ENCODE peak calls at places on chromosomes 2 and 18, in four cellular contexts. X is mesendoderm, H is colonic mucosa, J is IMR-90. E is an unnamed sample.

GRCh38 chr2:31231571-31232287 is 2.2 kb upstream of the EHD3 start:
- DNase-seq in X (peak), H (peak), J (no peak), E (no peak)

GRCh38 chr2:112317303-112318158 is 42.1 kb downstream of the ZC3H6 start:
- DNase-seq in H (no peak), X (no peak), J (peak), E (peak)

GRCh38 chr2:237591021-237591370 is 462 bp upstream of the RAB17 start:
- DNase-seq in X (peak), H (peak), J (no peak), E (no peak)

GRCh38 chr2:184174493-184175112 is 423.7 kb upstream of the ZNF804A start:
- DNase-seq in J (no peak), H (no peak), X (peak), E (no peak)

GRCh38 chr2:20935168-20935567 is 108.7 kb downstream of the APOB start:
- DNase-seq in H (no peak), X (no peak), J (no peak), E (no peak)

GRCh38 chr2:7467782-7468447 is 550.7 kb downstream of the RNF144A start:
- DNase-seq in X (no peak), H (no peak), J (no peak), E (no peak)

GRCh38 chr18:27789406-27789805 is 387.5 kb downstream of the CDH2 start:
- DNase-seq in J (no peak), X (no peak), H (no peak), E (no peak)

GRCh38 chr2:138122891-138123290 is 158.6 kb downstream of the HNMT start:
- DNase-seq in X (no peak), J (no peak), H (no peak), E (no peak)

GRCh38 chr2:240615830-240616547 is 9.3 kb upstream of the GPR35 start:
- DNase-seq in H (no peak), X (no peak), J (no peak), E (no peak)

GRCh38 chr2:8684885-8685696 is 3.2 kb downstream of the ID2 start:
- DNase-seq in H (peak), J (peak), X (peak), E (peak)

GRCh38 chr2:241542278-241542605 is 16.3 kb upstream of the BOK start:
- DNase-seq in X (no peak), H (no peak), J (no peak), E (no peak)

GRCh38 chr2:44392338-44392943 is 30.7 kb downstream of the CAMKMT start:
- DNase-seq in X (peak), J (peak), H (peak), E (peak)

GRCh38 chr2:201887851-201888451 is 81.6 kb downstream of the CDK15 start:
- DNase-seq in H (no peak), X (no peak), J (peak), E (peak)

GRCh38 chr2:228613133-228613532 is 431.6 kb upstream of the SPHKAP start:
- DNase-seq in J (peak), X (no peak), H (no peak), E (peak)

GRCh38 chr2:44479127-44479887 is 117.6 kb downstream of the CAMKMT start:
- DNase-seq in H (peak), X (peak), J (peak), E (peak)

GRCh38 chr2:187054501-187055319 is 205.7 kb upstream of the ZSWIM2 start:
- DNase-seq in H (no peak), X (peak), J (no peak), E (no peak)

GRCh38 chr18:42038936-42039335 is 83.9 kb downstream of the PIK3C3 start:
- DNase-seq in H (no peak), J (peak), X (peak), E (peak)

GRCh38 chr2:240933966-240934700 is 28.0 kb downstream of the CROCC2 start:
- DNase-seq in J (no peak), X (no peak), H (peak), E (no peak)

GRCh38 chr2:240450532-240451107 is 15.2 kb downstream of the GPC1 start:
- DNase-seq in J (no peak), X (no peak), H (no peak), E (no peak)

GRCh38 chr2:72794572-72794971 is 31.3 kb downstream of the EXOC6B start:
- DNase-seq in J (peak), X (peak), H (no peak), E (no peak)

GRCh38 chr2:21820271-21820670 is 696.5 kb downstream of the TDRD15 start:
- DNase-seq in J (peak), H (no peak), X (no peak), E (no peak)

GRCh38 chr2:13260401-13260800 is 543.7 kb downstream of the TRIB2 start:
- DNase-seq in H (no peak), J (no peak), X (peak), E (peak)

GRCh38 chr2:104836837-104837236 is 17.1 kb upstream of the POU3F3 start:
- DNase-seq in X (no peak), H (no peak), J (no peak), E (no peak)

GRCh38 chr2:238493880-238494572 is 67.3 kb downstream of the ASB1 start:
- DNase-seq in H (peak), J (no peak), X (no peak), E (no peak)

GRCh38 chr2:85254540-85255261 is 73.1 kb downstream of the TGOLN2 start:
- DNase-seq in J (no peak), H (no peak), X (peak), E (no peak)

GRCh38 chr2:205386109-205386508 is 296.2 kb upstream of the NRP2 start:
- DNase-seq in J (no peak), H (no peak), X (no peak), E (peak)

GRCh38 chr2:81266106-81266505 is 961.6 kb upstream of the LRRTM1 start:
- DNase-seq in H (peak), X (peak), J (no peak), E (no peak)

GRCh38 chr2:37268111-37268510 is 36.7 kb downstream of the NDUFAF7 start:
- DNase-seq in J (no peak), H (no peak), X (no peak), E (no peak)

GRCh38 chr2:26615336-26616031 is 25.7 kb downstream of the CIB4 start:
- DNase-seq in H (no peak), J (no peak), X (peak), E (no peak)

GRCh38 chr2:159817278-159817677 is 19.3 kb upstream of the CD302 start:
- DNase-seq in X (no peak), J (no peak), H (no peak), E (no peak)

GRCh38 chr2:104434363-104434792 is 419.5 kb upstream of the POU3F3 start:
- DNase-seq in H (peak), X (peak), J (no peak), E (no peak)

GRCh38 chr18:23812566-23813440 is 123.5 kb downstream of the LAMA3 start:
- DNase-seq in H (no peak), X (peak), J (peak), E (peak)

GRCh38 chr2:240346753-240347372 is 88.6 kb upstream of the GPC1 start:
- DNase-seq in J (no peak), H (no peak), X (no peak), E (no peak)

GRCh38 chr2:219916261-219916660 is 288.8 kb downstream of the SLC4A3 start:
- DNase-seq in J (no peak), X (no peak), H (no peak), E (no peak)

GRCh38 chr2:232592687-232593407 is 40.6 kb upstream of the EFHD1 start:
- DNase-seq in H (peak), X (peak), J (peak), E (peak)
- H3K9ac ChIP-seq in H (no peak), X (no peak), J (no peak), E (no peak)

DNA sequence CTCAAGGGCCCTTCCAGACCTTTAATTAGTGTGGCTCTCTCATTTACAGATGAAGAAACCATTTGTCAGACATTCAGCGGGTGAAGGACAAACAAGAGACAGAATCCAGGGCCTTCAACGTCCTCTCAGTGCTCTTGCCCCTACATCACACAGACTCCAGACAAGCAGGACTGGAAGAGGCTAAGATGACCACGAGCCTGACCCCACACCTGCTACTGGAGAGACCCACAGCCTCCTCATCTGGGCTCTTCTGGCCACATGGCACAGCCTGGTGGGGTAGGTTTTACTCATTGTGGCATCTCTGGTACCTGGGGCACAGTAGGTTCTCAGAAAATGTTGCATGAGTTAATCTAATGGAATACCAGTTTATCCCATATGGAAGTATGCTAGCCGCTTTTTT is 69.6 kb upstream of the TMEM247 start:
- DNase-seq in H (no peak), X (no peak), J (no peak), E (no peak)
- H3K9ac ChIP-seq in H (no peak), X (no peak), J (no peak), E (no peak)

GRCh38 chr2:176639016-176639343 is 369.7 kb downstream of the MTX2 start:
- DNase-seq in H (no peak), X (no peak), J (no peak), E (no peak)

GRCh38 chr2:176638167-176639015 is 369.1 kb downstream of the MTX2 start:
- DNase-seq in H (peak), J (peak), X (peak), E (peak)

GRCh38 chr2:176636376-176636775 is 367.1 kb downstream of the MTX2 start:
- DNase-seq in X (no peak), J (no peak), H (no peak), E (no peak)

GRCh38 chr2:176637497-176638166 is 368.4 kb downstream of the MTX2 start:
- DNase-seq in H (peak), X (peak), J (peak), E (peak)

GRCh38 chr2:176637134-176637496 is 367.9 kb downstream of the MTX2 start:
- DNase-seq in X (no peak), H (no peak), J (no peak), E (no peak)
- H3K9ac ChIP-seq in X (no peak), H (peak), J (no peak), E (peak)

GRCh38 chr2:224946911-224947310 is 95.4 kb downstream of the DOCK10 start:
- DNase-seq in J (peak), X (no peak), H (no peak), E (peak)
- H3K9ac ChIP-seq in J (peak), X (no peak), H (no peak), E (no peak)

GRCh38 chr2:98870516-98871158 is 65.4 kb downstream of the CRACDL start:
- DNase-seq in J (no peak), H (no peak), X (peak), E (no peak)

GRCh38 chr2:98867539-98868309 is 68.3 kb downstream of the CRACDL start:
- DNase-seq in X (no peak), H (no peak), J (peak), E (peak)

GRCh38 chr2:98868548-98869271 is 67.3 kb downstream of the CRACDL start:
- DNase-seq in H (peak), J (no peak), X (no peak), E (no peak)

GRCh38 chr2:98869868-98870267 is 66.2 kb downstream of the CRACDL start:
- DNase-seq in J (no peak), X (no peak), H (peak), E (no peak)

DNA sequence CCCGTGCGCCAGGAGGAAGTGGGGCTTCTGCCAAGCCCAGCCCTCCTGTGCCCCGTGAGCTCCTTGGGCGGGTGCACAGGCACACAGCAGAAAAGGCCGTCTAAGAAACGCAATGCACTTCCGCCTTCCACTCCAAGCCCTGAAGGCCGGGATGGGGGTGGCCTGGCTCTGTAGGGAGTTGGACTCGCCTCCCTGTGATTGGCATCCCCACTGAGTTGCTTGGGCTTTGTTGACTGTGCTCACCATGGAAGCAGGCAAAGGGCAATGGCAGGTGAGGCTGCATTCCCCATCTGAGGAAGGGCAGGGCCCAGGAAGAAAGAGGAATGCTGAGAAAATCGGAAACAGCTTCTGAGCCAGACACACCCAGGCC is 66.8 kb downstream of the CRACDL start:
- DNase-seq in J (no peak), H (peak), X (peak), E (no peak)
- H3K9ac ChIP-seq in J (no peak), H (no peak), X (no peak), E (no peak)

GRCh38 chr2:170779304-170779703 is 9.1 kb downstream of the ERICH2 start:
- DNase-seq in J (no peak), X (no peak), H (no peak), E (no peak)
- H3K9ac ChIP-seq in J (no peak), X (no peak), H (no peak), E (no peak)

GRCh38 chr2:175007510-175007909 is 2.3 kb upstream of the CHN1 start:
- DNase-seq in H (no peak), X (no peak), J (no peak), E (no peak)

GRCh38 chr2:175003875-175004729 is 1.1 kb downstream of the CHN1 start:
- DNase-seq in J (no peak), X (peak), H (no peak), E (peak)

GRCh38 chr2:175004980-175005832 is at the start of gene CHN1:
- DNase-seq in H (peak), J (peak), X (peak), E (peak)

GRCh38 chr2:175002547-175003274 is 2.5 kb downstream of the CHN1 start:
- DNase-seq in H (no peak), X (peak), J (no peak), E (no peak)

DNA sequence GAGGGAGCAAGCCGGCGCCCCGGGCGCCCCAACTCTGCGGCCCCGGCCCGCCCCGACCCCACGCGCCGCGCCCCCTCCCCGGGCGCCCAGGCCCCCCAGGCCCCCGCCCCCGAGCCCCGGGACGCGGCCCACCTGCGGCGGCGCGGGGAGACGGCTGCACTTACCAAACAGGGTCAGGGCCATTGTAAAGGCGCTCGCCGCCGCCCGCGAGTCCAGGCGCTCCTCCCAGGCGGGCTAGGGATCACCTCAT is 526 bp downstream of the CHN1 start:
- DNase-seq in X (no peak), J (no peak), H (no peak), E (no peak)
- H3K9ac ChIP-seq in X (peak), J (peak), H (peak), E (no peak)

E was measured in adipocyte.